ENCODE peak calls at places on chromosomes 7 and 10, in five cellular contexts. G is HCT116, S is MM.1S, R is PC-3, K is SK-N-SH. D is an unnamed sample.

GRCh38 chr10:67790534-67791408 is 47.2 kb downstream of the DNAJC12 start:
- DNase-seq in G (peak), S (no peak), R (no peak), K (no peak), D (no peak)

GRCh38 chr10:100747061-100747825 is 1.9 kb downstream of the PAX2 start:
- DNase-seq in G (no peak), S (no peak), R (no peak), K (no peak), D (peak)

GRCh38 chr7:43112088-43112940 is at the start of gene HECW1:
- DNase-seq in G (no peak), S (no peak), R (no peak), K (no peak), D (peak)

GRCh38 chr10:93384006-93384405 is 98.1 kb downstream of the MYOF start:
- DNase-seq in G (peak), S (no peak), R (peak), K (no peak), D (no peak)

GRCh38 chr10:24643679-24644209 is 79.9 kb downstream of the ARHGAP21 start:
- DNase-seq in G (peak), S (no peak), R (peak), K (no peak), D (no peak)

GRCh38 chr7:17357952-17358351 is 59.5 kb downstream of the AHR start:
- DNase-seq in G (no peak), S (no peak), R (no peak), K (no peak), D (no peak)

GRCh38 chr10:339038-339391 is 203.8 kb downstream of the ZMYND11 start:
- DNase-seq in G (no peak), S (no peak), R (peak), K (no peak), D (no peak)

GRCh38 chr7:94623820-94624219 is 32.1 kb downstream of the SGCE start:
- DNase-seq in G (no peak), S (no peak), R (no peak), K (no peak), D (no peak)

GRCh38 chr7:20402297-20403230 is 71.9 kb downstream of the ITGB8 start:
- DNase-seq in G (no peak), S (no peak), R (peak), K (no peak), D (no peak)

GRCh38 chr10:43395571-43396060 is 13.4 kb downstream of the HNRNPF start:
- DNase-seq in G (no peak), S (peak), R (no peak), K (peak), D (no peak)

GRCh38 chr7:72007018-72007417 is 405.1 kb downstream of the CALN1 start:
- DNase-seq in G (no peak), S (no peak), R (no peak), K (no peak), D (no peak)

GRCh38 chr7:32266932-32267475 is 196.8 kb upstream of the PDE1C start:
- DNase-seq in G (no peak), S (no peak), R (no peak), K (no peak), D (peak)

GRCh38 chr7:98831641-98832221 is 38.1 kb downstream of the TMEM130 start:
- DNase-seq in G (no peak), S (no peak), R (peak), K (peak), D (peak)

GRCh38 chr10:50350366-50350765 is 99.0 kb upstream of the ASAH2 start:
- DNase-seq in G (no peak), S (no peak), R (no peak), K (no peak), D (no peak)

GRCh38 chr10:128080641-128081040 is 45.6 kb downstream of the MKI67 start:
- DNase-seq in G (no peak), S (peak), R (no peak), K (no peak), D (no peak)

GRCh38 chr10:43793714-43794113 is 145.0 kb upstream of the ZNF32 start:
- DNase-seq in G (no peak), S (no peak), R (no peak), K (no peak), D (no peak)

GRCh38 chr7:375901-376305 is 85.9 kb downstream of the FOXL3 start:
- DNase-seq in G (no peak), S (no peak), R (no peak), K (peak), D (no peak)

GRCh38 chr10:64041185-64041988 is 520.2 kb downstream of the REEP3 start:
- DNase-seq in G (peak), S (peak), R (peak), K (peak), D (peak)

GRCh38 chr7:50727072-50727471 is 55.6 kb downstream of the GRB10 start:
- DNase-seq in G (no peak), S (no peak), R (peak), K (no peak), D (no peak)

GRCh38 chr10:124206616-124207015 is 113.2 kb upstream of the CHST15 start:
- DNase-seq in G (no peak), S (no peak), R (no peak), K (no peak), D (no peak)

GRCh38 chr7:4797858-4798705 is 22.7 kb downstream of the AP5Z1 start:
- DNase-seq in G (peak), S (peak), R (peak), K (peak), D (peak)

GRCh38 chr7:20529260-20529659 is 86.2 kb upstream of the ABCB5 start:
- DNase-seq in G (no peak), S (no peak), R (no peak), K (no peak), D (no peak)

GRCh38 chr10:127485153-127485857 is 63.8 kb upstream of the NPS start:
- DNase-seq in G (no peak), S (no peak), R (peak), K (no peak), D (peak)

GRCh38 chr7:98509836-98510235 is 107.2 kb upstream of the NPTX2 start:
- DNase-seq in G (no peak), S (no peak), R (no peak), K (no peak), D (no peak)

GRCh38 chr10:5532231-5532605 is 7.5 kb downstream of the CALML3 start:
- DNase-seq in G (no peak), S (no peak), R (no peak), K (no peak), D (no peak)

GRCh38 chr10:70891636-70892035 is 3.3 kb upstream of the PCBD1 start:
- DNase-seq in G (no peak), S (no peak), R (peak), K (no peak), D (no peak)

GRCh38 chr10:78920011-78920410 is 148.8 kb upstream of the ZMIZ1 start:
- DNase-seq in G (no peak), S (no peak), R (no peak), K (no peak), D (no peak)

GRCh38 chr7:767580-767940 is 40.5 kb upstream of the PRKAR1B start:
- DNase-seq in G (no peak), S (no peak), R (no peak), K (peak), D (no peak)

GRCh38 chr10:86655173-86655540 is 810 bp downstream of the OPN4 start:
- DNase-seq in G (no peak), S (no peak), R (no peak), K (peak), D (no peak)

GRCh38 chr10:69640196-69640980 is 10.3 kb downstream of the FAM241B start:
- DNase-seq in G (no peak), S (no peak), R (no peak), K (no peak), D (no peak)

GRCh38 chr7:28580626-28581025 is 168.3 kb downstream of the CREB5 start:
- DNase-seq in G (no peak), S (no peak), R (no peak), K (no peak), D (no peak)

GRCh38 chr7:7438851-7439250 is 96.8 kb downstream of the COL28A1 start:
- DNase-seq in G (peak), S (no peak), R (peak), K (no peak), D (no peak)

GRCh38 chr10:75712241-75712880 is 280.9 kb downstream of the LRMDA start:
- DNase-seq in G (no peak), S (no peak), R (no peak), K (no peak), D (peak)

GRCh38 chr7:137564677-137565076 is 221.1 kb upstream of the PTN start:
- DNase-seq in G (no peak), S (no peak), R (no peak), K (no peak), D (peak)

GRCh38 chr7:141956084-141956483 is 9.3 kb upstream of the CLEC5A start:
- DNase-seq in G (no peak), S (no peak), R (no peak), K (no peak), D (no peak)

GRCh38 chr7:150734293-150734692 is 2.9 kb upstream of the GIMAP5 start:
- DNase-seq in G (no peak), S (no peak), R (no peak), K (no peak), D (no peak)

GRCh38 chr10:86670290-86670811 is 2.0 kb downstream of the LDB3 start:
- DNase-seq in G (no peak), S (no peak), R (no peak), K (no peak), D (no peak)

GRCh38 chr7:134678115-134678514 is 31.5 kb downstream of the BPGM start:
- DNase-seq in G (no peak), S (no peak), R (no peak), K (no peak), D (no peak)

GRCh38 chr7:136018104-136018503 is 40.9 kb upstream of the MTPN start:
- DNase-seq in G (no peak), S (no peak), R (peak), K (no peak), D (no peak)

GRCh38 chr7:136020556-136020955 is 43.4 kb upstream of the MTPN start:
- DNase-seq in G (no peak), S (no peak), R (no peak), K (no peak), D (no peak)

GRCh38 chr7:136014659-136015058 is 37.5 kb upstream of the MTPN start:
- DNase-seq in G (no peak), S (no peak), R (no peak), K (no peak), D (no peak)

GRCh38 chr7:136015638-136016037 is 38.5 kb upstream of the MTPN start:
- DNase-seq in G (no peak), S (no peak), R (no peak), K (peak), D (no peak)

GRCh38 chr7:136016649-136017395 is 39.7 kb upstream of the MTPN start:
- DNase-seq in G (no peak), S (no peak), R (no peak), K (no peak), D (no peak)
- TF ChIP-seq EZH2phosphoT487 in G (no peak), S (no peak), R (no peak), K (no peak), D (no peak)

GRCh38 chr10:115659616-115660015 is 566.5 kb downstream of the ATRNL1 start:
- DNase-seq in G (no peak), S (no peak), R (no peak), K (no peak), D (no peak)

GRCh38 chr10:115665549-115665948 is 572.4 kb downstream of the ATRNL1 start:
- DNase-seq in G (no peak), S (no peak), R (no peak), K (no peak), D (no peak)

GRCh38 chr10:115662424-115662823 is 569.3 kb downstream of the ATRNL1 start:
- DNase-seq in G (no peak), S (no peak), R (no peak), K (no peak), D (no peak)

GRCh38 chr10:115657161-115657850 is 564.1 kb downstream of the ATRNL1 start:
- DNase-seq in G (no peak), S (no peak), R (no peak), K (no peak), D (no peak)

GRCh38 chr10:115660391-115660790 is 567.2 kb downstream of the ATRNL1 start:
- DNase-seq in G (no peak), S (no peak), R (no peak), K (no peak), D (no peak)
- H3K9ac ChIP-seq in G (no peak), S (no peak), R (no peak), K (no peak), D (no peak)

GRCh38 chr10:88386204-88386877 is 196.8 kb downstream of the RNLS start:
- DNase-seq in G (no peak), S (peak), R (no peak), K (peak), D (no peak)

GRCh38 chr10:88390041-88390440 is 193.1 kb downstream of the RNLS start:
- DNase-seq in G (no peak), S (no peak), R (no peak), K (no peak), D (no peak)

GRCh38 chr10:88392222-88392621 is 190.9 kb downstream of the RNLS start:
- DNase-seq in G (no peak), S (peak), R (no peak), K (no peak), D (no peak)

GRCh38 chr10:88386878-88387773 is 196.0 kb downstream of the RNLS start:
- DNase-seq in G (peak), S (peak), R (no peak), K (peak), D (peak)

DNA sequence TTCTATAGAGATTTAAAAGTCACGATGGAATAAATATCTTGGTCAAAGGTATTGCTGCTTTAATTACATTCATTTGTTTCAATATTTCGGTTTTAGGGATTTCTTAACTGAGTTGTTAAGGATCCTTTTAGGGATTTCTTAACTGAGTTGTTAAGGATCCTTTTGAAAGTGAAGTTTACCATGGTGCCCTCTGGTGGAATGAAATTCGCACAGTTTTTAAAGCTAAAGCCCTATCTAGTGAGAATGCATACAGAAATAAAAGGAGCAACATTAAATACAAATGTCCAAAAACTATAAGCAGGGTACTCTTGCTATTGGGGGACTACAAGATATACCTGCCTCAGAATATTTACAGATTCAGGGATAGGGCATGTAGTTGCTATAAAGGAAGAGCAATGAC is 193.7 kb downstream of the RNLS start:
- DNase-seq in G (no peak), S (peak), R (no peak), K (no peak), D (peak)
- TF ChIP-seq CTCF in G (peak), S (peak), R (no peak), K (peak), D (peak)

GRCh38 chr10:129962092-129962494 is 2.0 kb downstream of the EBF3 start:
- DNase-seq in G (no peak), S (no peak), R (no peak), K (no peak), D (peak)
- TF ChIP-seq EZH2phosphoT487 in G (no peak), S (no peak), R (no peak), K (no peak), D (peak)

GRCh38 chr7:38795596-38795995 is 113.4 kb downstream of the VPS41 start:
- DNase-seq in G (no peak), S (no peak), R (no peak), K (no peak), D (no peak)
- H3K9ac ChIP-seq in G (no peak), S (no peak), R (no peak), K (no peak), D (no peak)

DNA sequence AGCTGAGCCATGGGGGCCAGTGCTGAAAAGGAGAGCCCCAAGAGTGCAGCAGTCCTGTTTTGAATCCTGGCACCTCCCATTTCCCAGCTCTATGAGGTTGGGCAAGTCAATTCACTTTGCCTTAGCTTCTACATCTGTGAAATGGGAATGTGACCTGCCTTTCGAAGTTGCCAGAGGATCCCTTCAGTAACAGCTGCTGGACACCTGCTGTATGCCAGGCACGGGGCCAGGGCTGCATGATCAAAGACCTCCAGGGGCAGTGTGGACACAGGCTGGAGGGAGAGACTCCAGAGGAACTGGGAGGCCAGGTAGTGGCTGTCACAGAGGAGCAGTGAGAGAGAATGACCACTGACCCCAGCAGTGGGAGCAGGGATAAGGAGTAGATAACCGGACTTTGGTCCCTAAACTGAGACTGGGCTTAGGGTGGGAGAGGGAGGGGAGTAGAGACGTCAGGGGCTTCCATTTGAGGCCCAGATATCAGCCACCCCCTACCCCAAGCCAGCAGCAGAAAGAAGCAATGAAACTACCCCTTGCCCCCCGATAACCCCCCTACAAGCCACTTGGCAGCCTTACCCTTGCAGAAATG is 45.2 kb downstream of the SRRM3 start:
- DNase-seq in G (no peak), S (no peak), R (no peak), K (no peak), D (no peak)
- TF ChIP-seq CTCF in G (no peak), S (no peak), R (no peak), K (no peak), D (no peak)

GRCh38 chr7:35389636-35390035 is 135.7 kb upstream of the TBX20 start:
- DNase-seq in G (no peak), S (no peak), R (peak), K (no peak), D (no peak)
- TF ChIP-seq EZH2phosphoT487 in G (no peak), S (no peak), R (no peak), K (no peak), D (no peak)

GRCh38 chr10:101779544-101780186 is 3.6 kb downstream of the NPM3 start:
- DNase-seq in G (peak), S (peak), R (peak), K (peak), D (peak)

GRCh38 chr10:101777857-101778145 is 1.9 kb upstream of the FGF8 start:
- DNase-seq in G (no peak), S (no peak), R (peak), K (peak), D (no peak)

GRCh38 chr10:101778151-101778780 is 2.4 kb upstream of the FGF8 start:
- DNase-seq in G (no peak), S (no peak), R (no peak), K (peak), D (no peak)

GRCh38 chr10:101780187-101780817 is 2.9 kb downstream of the NPM3 start:
- DNase-seq in G (no peak), S (no peak), R (no peak), K (peak), D (peak)

GRCh38 chr10:101778781-101779543 is 3.0 kb upstream of the FGF8 start:
- DNase-seq in G (no peak), S (peak), R (no peak), K (peak), D (peak)
- H3K9ac ChIP-seq in G (no peak), S (peak), R (no peak), K (no peak), D (no peak)

DNA sequence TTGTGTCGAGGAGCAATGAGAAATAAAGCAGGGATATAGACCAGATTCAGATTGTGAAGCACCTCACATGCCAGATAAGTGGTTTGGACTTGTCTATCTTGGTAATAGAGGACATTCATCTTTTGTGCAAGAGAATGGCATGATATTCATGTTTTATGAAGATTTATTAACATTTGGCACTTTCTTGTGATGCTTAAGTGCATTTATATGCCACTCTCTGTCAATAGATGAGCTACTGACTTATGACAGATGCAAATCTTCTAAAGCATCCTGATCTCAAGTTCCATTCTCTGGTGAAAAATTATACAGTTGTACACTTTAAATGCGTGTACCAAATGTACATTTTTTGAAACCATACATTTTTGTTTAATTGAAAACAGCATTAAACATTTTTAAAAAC is 415.3 kb downstream of the SORCS3 start:
- DNase-seq in G (no peak), S (no peak), R (no peak), K (no peak), D (no peak)
- TF ChIP-seq CTCF in G (no peak), S (no peak), R (no peak), K (no peak), D (no peak)

D was measured in neural progenitor cell.